ENCODE peak calls at places on chromosomes 1 and 21, in eight cellular contexts. S is Right ventricle myocardium inferior; Q is T follicular helper cell; A is CD8-positive, alpha-beta memory T cell; Y is HEK293T; L is GM06990; D is effector CD4-positive, alpha-beta T cell; V is iPS DF 19.7. B is an unnamed sample.

GRCh38 chr1:3315399-3315798 is 139.1 kb upstream of the ARHGEF16 start:
- DNase-seq in Y (no peak), S (no peak), Q (no peak), V (no peak), D (no peak), L (no peak), A (no peak), B (no peak)

GRCh38 chr1:114310771-114311251 is 157.1 kb upstream of the SYT6 start:
- DNase-seq in Y (no peak), S (no peak), A (no peak), Q (no peak), V (no peak), D (no peak), L (no peak), B (no peak)

GRCh38 chr1:24155011-24155782 is 12.3 kb upstream of the IL22RA1 start:
- DNase-seq in V (no peak), L (peak; percentile 43), Q (no peak), A (no peak), Y (peak; percentile 20), S (no peak), D (no peak), B (peak; percentile 64)

GRCh38 chr1:175814885-175815284 is 71.5 kb upstream of the TNR start:
- DNase-seq in Q (no peak), V (no peak), L (no peak), A (no peak), Y (no peak), D (no peak), S (no peak), B (no peak)

GRCh38 chr1:205812271-205812877 is 624 bp downstream of the SLC41A1 start:
- DNase-seq in L (no peak), D (no peak), V (no peak), A (no peak), S (no peak), Y (peak; percentile 60), Q (peak; percentile 1), B (no peak)

GRCh38 chr21:17003221-17003620 is 509.6 kb upstream of the CXADR start:
- DNase-seq in Q (no peak), D (no peak), Y (no peak), V (no peak), A (no peak), S (no peak), L (no peak), B (no peak)

GRCh38 chr21:38806942-38807284 is 1.2 kb downstream of the ETS2 start:
- DNase-seq in Y (no peak), V (no peak), A (no peak), S (no peak), Q (no peak), L (no peak), D (no peak), B (no peak)

GRCh38 chr1:223802032-223802431 is 43.7 kb downstream of the TP53BP2 start:
- DNase-seq in L (no peak), Y (no peak), V (no peak), D (no peak), S (no peak), A (no peak), Q (no peak), B (no peak)

GRCh38 chr1:198933506-198933905 is 294.7 kb downstream of the PTPRC start:
- DNase-seq in S (no peak), D (no peak), V (no peak), L (no peak), A (no peak), Q (no peak), Y (no peak), B (no peak)

GRCh38 chr1:85554630-85555327 is 25.8 kb upstream of the CCN1 start:
- DNase-seq in L (no peak), Q (no peak), D (no peak), A (no peak), Y (no peak), S (no peak), V (no peak), B (no peak)

GRCh38 chr21:32306021-32306780 is 7.5 kb downstream of the MRAP start:
- DNase-seq in Y (peak; percentile 68), S (no peak), Q (no peak), V (peak; percentile 78), L (no peak), A (no peak), D (no peak), B (no peak)

GRCh38 chr1:162993866-162994265 is 75.3 kb upstream of the RGS4 start:
- DNase-seq in Q (no peak), D (no peak), S (no peak), L (no peak), A (no peak), Y (no peak), V (no peak), B (no peak)

GRCh38 chr1:220516014-220516721 is 11.8 kb upstream of the MARK1 start:
- DNase-seq in S (no peak), A (no peak), V (no peak), Y (no peak), L (no peak), D (no peak), Q (no peak), B (no peak)

GRCh38 chr1:111448482-111448917 is 556 bp downstream of the WDR77 start:
- DNase-seq in L (no peak), V (no peak), A (peak; percentile 15), Q (no peak), Y (peak; percentile 23), D (no peak), S (no peak), B (no peak)

GRCh38 chr21:44854391-44854663 is 19.2 kb downstream of the PTTG1IP start:
- DNase-seq in Q (no peak), S (no peak), L (no peak), A (no peak), V (no peak), D (no peak), Y (no peak), B (no peak)

GRCh38 chr1:202161151-202162048 is 998 bp upstream of the PTPN7 start:
- DNase-seq in L (peak; percentile 43), Q (no peak), Y (no peak), V (no peak), S (no peak), A (no peak), D (no peak), B (no peak)

GRCh38 chr1:175742790-175743459 is 470 bp downstream of the TNR start:
- DNase-seq in D (no peak), A (no peak), L (no peak), Q (no peak), V (peak; percentile 72), Y (peak; percentile 55), S (no peak), B (peak; percentile 31)